ENCODE peak calls at places on chromosomes 6 and 20, in four cellular contexts. A is stimulated activated CD8-positive, alpha-beta memory T cell treated with anti-CD3 and anti-CD28 coated beads, Interleukin-15, amount 100 ng/mL, for 4 hours; I is neural crest cell; U is SJSA1. W is an unnamed sample.

GRCh38 chr6:158575550-158575949 is 15.7 kb downstream of the TMEM181 start:
- DNase-seq in A (no peak), I (no peak), U (no peak), W (no peak)

GRCh38 chr6:41976794-41977484 is 35.3 kb upstream of the CCND3 start:
- DNase-seq in A (no peak), I (no peak), U (no peak), W (no peak)

GRCh38 chr6:119142637-119143036 is 64.2 kb upstream of the FAM184A start:
- DNase-seq in A (no peak), I (no peak), U (no peak), W (no peak)

GRCh38 chr6:135880066-135880972 is 28.8 kb downstream of the PDE7B start:
- DNase-seq in A (no peak), I (no peak), U (no peak), W (peak; percentile 76)

GRCh38 chr6:134003542-134003951 is 48.9 kb downstream of the SLC2A12 start:
- DNase-seq in A (no peak), I (no peak), U (no peak), W (peak; percentile 21)

GRCh38 chr6:80196914-80197313 is 90.4 kb downstream of the BCKDHB start:
- DNase-seq in A (no peak), I (no peak), U (no peak), W (no peak)

GRCh38 chr6:134908906-134909516 is 40.9 kb downstream of the ALDH8A1 start:
- DNase-seq in A (no peak), I (no peak), U (peak; percentile 79), W (no peak)

GRCh38 chr6:1406306-1407058 is 17.1 kb downstream of the FOXF2 start:
- DNase-seq in A (no peak), I (no peak), U (peak; percentile 74), W (peak; percentile 70)

GRCh38 chr6:132648828-132649227 is 10.2 kb downstream of the TAAR1 start:
- DNase-seq in A (no peak), I (no peak), U (no peak), W (no peak)

GRCh38 chr6:40520683-40521082 is 66.5 kb downstream of the LRFN2 start:
- DNase-seq in A (no peak), I (no peak), U (no peak), W (no peak)

GRCh38 chr6:15431762-15432495 is 186.1 kb downstream of the JARID2 start:
- DNase-seq in A (no peak), I (no peak), U (no peak), W (peak; percentile 67)

GRCh38 chr6:37696841-37697735 is 595 bp downstream of the MDGA1 start:
- DNase-seq in A (peak; percentile 32), I (peak; percentile 30), U (no peak), W (peak; percentile 22)

GRCh38 chr6:160055378-160055777 is 66.2 kb upstream of the SLC22A1 start:
- DNase-seq in A (no peak), I (no peak), U (no peak), W (no peak)

GRCh38 chr20:43287637-43288036 is 97.9 kb upstream of the PTPRT start:
- DNase-seq in A (no peak), I (no peak), U (no peak), W (no peak)

GRCh38 chr20:57695012-57695411 is 14.8 kb downstream of the PMEPA1 start:
- DNase-seq in A (no peak), I (no peak), U (no peak), W (no peak)

GRCh38 chr6:134512946-134513345 is 195.0 kb upstream of the SGK1 start:
- DNase-seq in A (no peak), I (no peak), U (no peak), W (no peak)

GRCh38 chr6:35948725-35949124 is 27.8 kb upstream of the SRPK1 start:
- DNase-seq in A (no peak), I (peak; percentile 12), U (no peak), W (peak; percentile 49)

GRCh38 chr6:103273048-103273447 is 1586.7 kb downstream of the HACE1 start:
- DNase-seq in A (no peak), I (no peak), U (no peak), W (no peak)

GRCh38 chr20:21048841-21049273 is 57.3 kb downstream of the LINC00237 start:
- DNase-seq in A (no peak), I (peak; percentile 33), U (peak; percentile 55), W (peak; percentile 35)

GRCh38 chr6:8743146-8743745 is 307.9 kb upstream of the SLC35B3 start:
- DNase-seq in A (no peak), I (no peak), U (no peak), W (no peak)

GRCh38 chr6:110581682-110582081 is 105.3 kb upstream of the SLC22A16 start:
- DNase-seq in A (no peak), I (no peak), U (no peak), W (no peak)

GRCh38 chr20:60024801-60025200 is 66.6 kb downstream of the CDH26 start:
- DNase-seq in A (no peak), I (no peak), U (no peak), W (no peak)